ENCODE peak calls at places on chromosomes 5 and 9, in six cellular contexts. J, F, D, W, V and C are unnamed samples.

GRCh38 chr9:99104459-99105151 is at the start of gene TGFBR1:
- DNase-seq in J (peak), F (peak), D (peak), W (peak), V (peak), C (peak)

GRCh38 chr9:134630393-134630790 is 11.2 kb upstream of the COL5A1 start:
- DNase-seq in J (no peak), F (no peak), D (no peak), W (no peak), V (no peak), C (no peak)

GRCh38 chr5:34499001-34499734 is 157.0 kb upstream of the RAI14 start:
- DNase-seq in J (peak), F (no peak), D (peak), W (no peak), V (no peak), C (peak)

GRCh38 chr9:92094655-92095054 is 20.6 kb downstream of the SPTLC1 start:
- DNase-seq in J (no peak), F (no peak), D (no peak), W (no peak), V (no peak), C (no peak)

GRCh38 chr5:1885476-1885755 is 2.7 kb upstream of the IRX4 start:
- DNase-seq in J (no peak), F (no peak), D (no peak), W (no peak), V (no peak), C (no peak)

GRCh38 chr5:83472213-83472507 is 616 bp downstream of the VCAN start:
- DNase-seq in J (no peak), F (no peak), D (peak), W (no peak), V (no peak), C (no peak)

GRCh38 chr5:65830856-65831255 is 95.5 kb upstream of the ERBIN start:
- DNase-seq in J (no peak), F (no peak), D (no peak), W (no peak), V (no peak), C (peak)

GRCh38 chr9:131707677-131708612 is 31.9 kb downstream of the RAPGEF1 start:
- DNase-seq in J (peak), F (peak), D (peak), W (peak), V (no peak), C (peak)

GRCh38 chr5:66655395-66656324 is 59.5 kb downstream of the MAST4 start:
- DNase-seq in J (no peak), F (no peak), D (peak), W (no peak), V (no peak), C (peak)

GRCh38 chr9:110509787-110510186 is 69.8 kb downstream of the SVEP1 start:
- DNase-seq in J (no peak), F (no peak), D (no peak), W (no peak), V (no peak), C (no peak)

GRCh38 chr9:33415152-33416038 is 13.0 kb upstream of the AQP7 start:
- DNase-seq in J (peak), F (peak), D (peak), W (peak), V (peak), C (no peak)

GRCh38 chr5:142325677-142326479 is 1.1 kb upstream of the SPRY4 start:
- DNase-seq in J (peak), F (peak), D (peak), W (peak), V (peak), C (peak)

GRCh38 chr5:158877124-158877581 is 222.6 kb downstream of the EBF1 start:
- DNase-seq in J (peak), F (no peak), D (peak), W (no peak), V (no peak), C (peak)

GRCh38 chr9:129773262-129774048 is 20.6 kb upstream of the PTGES start:
- DNase-seq in J (peak), F (no peak), D (peak), W (peak), V (no peak), C (peak)

GRCh38 chr5:142846402-142846801 is 76.2 kb downstream of the ARHGAP26 start:
- DNase-seq in J (no peak), F (no peak), D (no peak), W (no peak), V (no peak), C (no peak)

GRCh38 chr9:68750786-68751185 is 45.7 kb downstream of the PIP5K1B start:
- DNase-seq in J (no peak), F (no peak), D (no peak), W (no peak), V (no peak), C (no peak)

GRCh38 chr5:101580591-101580990 is 677.5 kb upstream of the ST8SIA4 start:
- DNase-seq in J (no peak), F (no peak), D (no peak), W (no peak), V (no peak), C (no peak)

GRCh38 chr5:94793113-94793815 is 174.8 kb downstream of the SLF1 start:
- DNase-seq in J (no peak), F (no peak), D (peak), W (no peak), V (no peak), C (peak)

GRCh38 chr5:1002271-1002546 is 6.4 kb upstream of the NKD2 start:
- DNase-seq in J (no peak), F (no peak), D (no peak), W (no peak), V (no peak), C (no peak)

GRCh38 chr5:39201160-39201794 is 18.1 kb downstream of the FYB1 start:
- DNase-seq in J (no peak), F (no peak), D (no peak), W (no peak), V (no peak), C (no peak)

GRCh38 chr9:84711936-84712335 is 42.4 kb downstream of the NTRK2 start:
- DNase-seq in J (peak), F (no peak), D (no peak), W (no peak), V (no peak), C (peak)

GRCh38 chr5:154543380-154543779 is 65.4 kb upstream of the HAND1 start:
- DNase-seq in J (no peak), F (no peak), D (peak), W (no peak), V (no peak), C (peak)

GRCh38 chr5:167587768-167588167 is 703.7 kb upstream of the WWC1 start:
- DNase-seq in J (peak), F (no peak), D (peak), W (no peak), V (peak), C (peak)

GRCh38 chr5:39503148-39503547 is 78.4 kb upstream of the DAB2 start:
- DNase-seq in J (no peak), F (no peak), D (peak), W (peak), V (no peak), C (peak)

GRCh38 chr9:6334305-6334704 is 6.1 kb downstream of the TPD52L3 start:
- DNase-seq in J (no peak), F (no peak), D (no peak), W (no peak), V (no peak), C (no peak)

GRCh38 chr9:96150324-96151023 is 151.5 kb downstream of the HSD17B3 start:
- DNase-seq in J (no peak), F (no peak), D (no peak), W (peak), V (no peak), C (no peak)

GRCh38 chr9:86487222-86487841 is 133.1 kb upstream of the TUT7 start:
- DNase-seq in J (peak), F (no peak), D (peak), W (no peak), V (no peak), C (peak)

DNA sequence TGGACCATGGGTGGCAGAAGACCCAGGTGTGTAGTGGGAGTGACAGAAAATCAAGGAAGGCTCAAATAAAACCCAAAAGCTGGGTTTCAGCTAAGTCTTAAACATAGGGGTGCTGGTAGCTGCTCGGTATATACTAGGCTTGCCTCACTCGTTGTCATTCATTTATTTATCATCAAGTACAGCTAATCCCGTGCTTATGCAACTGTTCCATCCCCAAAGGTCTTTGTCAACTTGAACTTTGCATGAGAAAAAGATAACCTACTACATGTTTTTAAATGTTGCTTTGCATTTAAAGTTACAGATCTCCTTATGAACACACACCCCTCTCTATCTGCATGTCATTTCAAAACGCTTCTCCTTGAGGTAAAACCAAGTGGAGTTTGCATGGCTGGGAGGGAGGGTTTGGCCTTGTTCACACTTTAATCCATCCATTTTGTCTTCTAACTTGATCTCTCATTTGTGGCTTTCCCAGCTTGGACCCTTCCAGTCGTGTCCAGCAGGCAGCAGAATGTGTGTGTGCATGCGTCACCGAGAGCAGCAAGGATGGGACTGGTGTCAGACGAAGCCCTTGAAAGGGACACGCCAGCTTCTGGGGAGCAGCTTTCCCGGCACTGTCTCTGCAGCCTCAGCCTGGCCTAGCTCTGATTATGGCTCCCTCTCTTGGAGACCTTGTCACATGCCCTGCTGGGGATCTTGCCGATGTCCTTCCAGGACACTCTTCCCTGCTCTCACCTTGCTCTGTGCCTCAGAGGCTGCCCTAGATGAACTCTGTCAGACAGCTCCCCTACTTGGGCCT is 133.5 kb downstream of the GADD45G start:
- DNase-seq in J (no peak), F (no peak), D (no peak), W (no peak), V (peak), C (no peak)
- TF ChIP-seq CTCF in J (no peak), F (peak), D (no peak), W (no peak), V (no peak), C (no peak)

GRCh38 chr5:174409971-174410370 is 314.4 kb upstream of the MSX2 start:
- DNase-seq in J (no peak), F (no peak), D (no peak), W (no peak), V (no peak), C (no peak)
- TF ChIP-seq CTCF in J (no peak), F (no peak), D (no peak), W (no peak), V (no peak), C (no peak)

DNA sequence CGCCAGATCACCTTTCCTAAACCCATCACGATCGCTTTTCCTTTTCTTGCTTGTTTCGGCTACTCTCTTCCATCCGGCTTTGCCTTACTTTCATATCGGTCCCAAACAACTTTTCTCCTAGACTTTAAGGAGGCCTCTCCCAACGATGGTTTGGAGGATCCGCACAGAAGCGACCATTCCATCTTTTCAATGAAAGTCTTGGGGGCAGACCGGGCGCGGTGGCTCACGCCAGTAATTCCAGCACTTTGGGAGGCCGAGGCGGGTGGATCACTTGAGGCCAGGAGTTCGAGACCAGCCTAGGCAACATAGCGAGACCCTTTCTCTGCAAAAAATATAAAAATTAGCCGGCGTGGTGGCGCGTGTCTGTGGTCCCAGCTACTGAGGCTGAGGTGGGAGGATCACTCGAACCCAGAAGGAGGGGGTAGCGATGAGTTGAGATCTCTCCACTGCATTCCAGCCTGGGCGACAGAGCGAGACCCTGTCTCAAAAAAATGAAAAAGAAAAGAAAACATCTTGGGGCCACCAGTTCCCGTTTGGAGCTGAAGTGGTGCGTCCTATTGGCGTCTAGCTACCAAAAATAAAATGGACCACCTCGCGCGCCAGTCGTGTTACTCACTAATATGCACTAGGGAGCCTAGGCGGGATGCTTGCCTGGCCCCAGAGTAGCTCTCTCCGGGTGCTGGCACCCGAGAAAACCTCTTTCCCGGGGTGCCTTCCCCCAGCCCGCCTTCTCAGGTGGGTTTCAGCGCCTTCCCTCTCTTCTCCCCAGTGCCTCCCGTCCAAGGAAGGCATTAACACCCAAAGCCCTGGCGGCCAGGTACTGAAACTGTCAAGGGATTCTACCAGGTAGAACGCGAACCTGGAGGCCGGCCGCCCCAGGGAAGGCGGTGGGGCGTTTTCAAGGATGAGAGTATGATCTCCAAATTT is 800 bp upstream of the AP3B1 start:
- DNase-seq in J (peak), F (peak), D (peak), W (peak), V (peak), C (peak)
- TF ChIP-seq CTCF in J (no peak), F (no peak), D (peak), W (no peak), V (peak), C (peak)

GRCh38 chr5:132557425-132557805 is 638 bp downstream of the RAD50 start:
- DNase-seq in J (peak), F (peak), D (peak), W (peak), V (peak), C (peak)
- TF ChIP-seq CTCF in J (no peak), F (no peak), D (no peak), W (no peak), V (no peak), C (no peak)